ENCODE peak calls at places on chromosome 20, in seven cellular contexts. One of them, this sample, is unnamed.

GRCh38 chr20:57509665-57510237 is 15.2 kb downstream of the CTCFL start:
- DNase-seq in SHP77 treated with DMSO at 0.1 percent for 48 hours: peak
- DNase-seq in upper lobe of right lung: no peak
- DNase-seq in NCI-H1694 treated with DMSO at 0.1 percent for 48 hours: no peak
- DNase-seq in activated T-helper 9 cell treated with anti-CD3 and anti-CD28 coated beads, Interleukin-2, amount 50 U/mL, for 16 hours: no peak
- DNase-seq in sciatic nerve: no peak
- DNase-seq in spleen: no peak
- DNase-seq in this sample: no peak

GRCh38 chr20:37945034-37945660 is 42.2 kb downstream of the VSTM2L start:
- DNase-seq in SHP77 treated with DMSO at 0.1 percent for 48 hours: no peak
- DNase-seq in upper lobe of right lung: no peak
- DNase-seq in NCI-H1694 treated with DMSO at 0.1 percent for 48 hours: no peak
- DNase-seq in activated T-helper 9 cell treated with anti-CD3 and anti-CD28 coated beads, Interleukin-2, amount 50 U/mL, for 16 hours: no peak
- DNase-seq in sciatic nerve: no peak
- DNase-seq in spleen: peak
- DNase-seq in this sample: no peak

GRCh38 chr20:19384940-19385339 is 172.5 kb downstream of the SLC24A3 start:
- DNase-seq in SHP77 treated with DMSO at 0.1 percent for 48 hours: no peak
- DNase-seq in upper lobe of right lung: no peak
- DNase-seq in NCI-H1694 treated with DMSO at 0.1 percent for 48 hours: no peak
- DNase-seq in activated T-helper 9 cell treated with anti-CD3 and anti-CD28 coated beads, Interleukin-2, amount 50 U/mL, for 16 hours: no peak
- DNase-seq in sciatic nerve: no peak
- DNase-seq in spleen: no peak
- DNase-seq in this sample: no peak

GRCh38 chr20:63857751-63858392 is 3.4 kb upstream of the ABHD16B start:
- DNase-seq in SHP77 treated with DMSO at 0.1 percent for 48 hours: no peak
- DNase-seq in upper lobe of right lung: no peak
- DNase-seq in NCI-H1694 treated with DMSO at 0.1 percent for 48 hours: no peak
- DNase-seq in activated T-helper 9 cell treated with anti-CD3 and anti-CD28 coated beads, Interleukin-2, amount 50 U/mL, for 16 hours: no peak
- DNase-seq in sciatic nerve: no peak
- DNase-seq in spleen: peak
- DNase-seq in this sample: no peak

GRCh38 chr20:50242863-50243609 is 52.4 kb downstream of the CEBPB start:
- DNase-seq in SHP77 treated with DMSO at 0.1 percent for 48 hours: no peak
- DNase-seq in upper lobe of right lung: no peak
- DNase-seq in NCI-H1694 treated with DMSO at 0.1 percent for 48 hours: no peak
- DNase-seq in activated T-helper 9 cell treated with anti-CD3 and anti-CD28 coated beads, Interleukin-2, amount 50 U/mL, for 16 hours: no peak
- DNase-seq in sciatic nerve: peak
- DNase-seq in spleen: no peak
- DNase-seq in this sample: no peak

GRCh38 chr20:46735436-46735835 is 26.0 kb downstream of the SLC2A10 start:
- DNase-seq in SHP77 treated with DMSO at 0.1 percent for 48 hours: no peak
- DNase-seq in upper lobe of right lung: no peak
- DNase-seq in NCI-H1694 treated with DMSO at 0.1 percent for 48 hours: no peak
- DNase-seq in activated T-helper 9 cell treated with anti-CD3 and anti-CD28 coated beads, Interleukin-2, amount 50 U/mL, for 16 hours: no peak
- DNase-seq in sciatic nerve: no peak
- DNase-seq in spleen: no peak
- DNase-seq in this sample: no peak

GRCh38 chr20:59802018-59802417 is 131.4 kb downstream of the SYCP2 start:
- DNase-seq in SHP77 treated with DMSO at 0.1 percent for 48 hours: no peak
- DNase-seq in upper lobe of right lung: no peak
- DNase-seq in NCI-H1694 treated with DMSO at 0.1 percent for 48 hours: no peak
- DNase-seq in activated T-helper 9 cell treated with anti-CD3 and anti-CD28 coated beads, Interleukin-2, amount 50 U/mL, for 16 hours: no peak
- DNase-seq in sciatic nerve: no peak
- DNase-seq in spleen: no peak
- DNase-seq in this sample: no peak

GRCh38 chr20:49850463-49851233 is 38.0 kb downstream of the SLC9A8 start:
- DNase-seq in SHP77 treated with DMSO at 0.1 percent for 48 hours: no peak
- DNase-seq in upper lobe of right lung: no peak
- DNase-seq in NCI-H1694 treated with DMSO at 0.1 percent for 48 hours: no peak
- DNase-seq in activated T-helper 9 cell treated with anti-CD3 and anti-CD28 coated beads, Interleukin-2, amount 50 U/mL, for 16 hours: no peak
- DNase-seq in sciatic nerve: no peak
- DNase-seq in spleen: no peak
- DNase-seq in this sample: no peak

GRCh38 chr20:25453035-25453810 is 45.8 kb downstream of the GINS1 start:
- DNase-seq in SHP77 treated with DMSO at 0.1 percent for 48 hours: no peak
- DNase-seq in upper lobe of right lung: no peak
- DNase-seq in NCI-H1694 treated with DMSO at 0.1 percent for 48 hours: no peak
- DNase-seq in activated T-helper 9 cell treated with anti-CD3 and anti-CD28 coated beads, Interleukin-2, amount 50 U/mL, for 16 hours: no peak
- DNase-seq in sciatic nerve: no peak
- DNase-seq in spleen: peak
- DNase-seq in this sample: no peak

GRCh38 chr20:37850724-37851123 is 52.2 kb upstream of the VSTM2L start:
- DNase-seq in SHP77 treated with DMSO at 0.1 percent for 48 hours: no peak
- DNase-seq in upper lobe of right lung: no peak
- DNase-seq in NCI-H1694 treated with DMSO at 0.1 percent for 48 hours: no peak
- DNase-seq in activated T-helper 9 cell treated with anti-CD3 and anti-CD28 coated beads, Interleukin-2, amount 50 U/mL, for 16 hours: no peak
- DNase-seq in sciatic nerve: no peak
- DNase-seq in spleen: no peak
- DNase-seq in this sample: no peak

GRCh38 chr20:45470939-45471338 is 1.4 kb downstream of the WFDC2 start:
- DNase-seq in SHP77 treated with DMSO at 0.1 percent for 48 hours: no peak
- DNase-seq in upper lobe of right lung: no peak
- DNase-seq in NCI-H1694 treated with DMSO at 0.1 percent for 48 hours: no peak
- DNase-seq in activated T-helper 9 cell treated with anti-CD3 and anti-CD28 coated beads, Interleukin-2, amount 50 U/mL, for 16 hours: no peak
- DNase-seq in sciatic nerve: no peak
- DNase-seq in spleen: no peak
- DNase-seq in this sample: no peak

GRCh38 chr20:6665621-6666345 is 101.7 kb upstream of the BMP2 start:
- DNase-seq in SHP77 treated with DMSO at 0.1 percent for 48 hours: no peak
- DNase-seq in upper lobe of right lung: no peak
- DNase-seq in NCI-H1694 treated with DMSO at 0.1 percent for 48 hours: no peak
- DNase-seq in activated T-helper 9 cell treated with anti-CD3 and anti-CD28 coated beads, Interleukin-2, amount 50 U/mL, for 16 hours: no peak
- DNase-seq in sciatic nerve: no peak
- DNase-seq in spleen: no peak
- DNase-seq in this sample: no peak

GRCh38 chr20:25116746-25117457 is 35.0 kb upstream of the VSX1 start:
- DNase-seq in SHP77 treated with DMSO at 0.1 percent for 48 hours: no peak
- DNase-seq in upper lobe of right lung: no peak
- DNase-seq in NCI-H1694 treated with DMSO at 0.1 percent for 48 hours: peak
- DNase-seq in activated T-helper 9 cell treated with anti-CD3 and anti-CD28 coated beads, Interleukin-2, amount 50 U/mL, for 16 hours: no peak
- DNase-seq in sciatic nerve: no peak
- DNase-seq in spleen: no peak
- DNase-seq in this sample: no peak

GRCh38 chr20:51404297-51405060 is 138.0 kb downstream of the NFATC2 start:
- DNase-seq in SHP77 treated with DMSO at 0.1 percent for 48 hours: no peak
- DNase-seq in upper lobe of right lung: peak
- DNase-seq in NCI-H1694 treated with DMSO at 0.1 percent for 48 hours: no peak
- DNase-seq in activated T-helper 9 cell treated with anti-CD3 and anti-CD28 coated beads, Interleukin-2, amount 50 U/mL, for 16 hours: peak
- DNase-seq in sciatic nerve: peak
- DNase-seq in spleen: peak
- DNase-seq in this sample: no peak

GRCh38 chr20:53081916-53082863 is 110.0 kb downstream of the TSHZ2 start:
- DNase-seq in SHP77 treated with DMSO at 0.1 percent for 48 hours: no peak
- DNase-seq in upper lobe of right lung: no peak
- DNase-seq in NCI-H1694 treated with DMSO at 0.1 percent for 48 hours: no peak
- DNase-seq in activated T-helper 9 cell treated with anti-CD3 and anti-CD28 coated beads, Interleukin-2, amount 50 U/mL, for 16 hours: no peak
- DNase-seq in sciatic nerve: no peak
- DNase-seq in spleen: no peak
- DNase-seq in this sample: no peak

GRCh38 chr20:7090753-7091310 is 323.3 kb downstream of the BMP2 start:
- DNase-seq in SHP77 treated with DMSO at 0.1 percent for 48 hours: no peak
- DNase-seq in upper lobe of right lung: no peak
- DNase-seq in NCI-H1694 treated with DMSO at 0.1 percent for 48 hours: no peak
- DNase-seq in activated T-helper 9 cell treated with anti-CD3 and anti-CD28 coated beads, Interleukin-2, amount 50 U/mL, for 16 hours: no peak
- DNase-seq in sciatic nerve: no peak
- DNase-seq in spleen: no peak
- DNase-seq in this sample: no peak

GRCh38 chr20:47620808-47621805 is 119.4 kb downstream of the NCOA3 start:
- DNase-seq in SHP77 treated with DMSO at 0.1 percent for 48 hours: no peak
- DNase-seq in upper lobe of right lung: no peak
- DNase-seq in NCI-H1694 treated with DMSO at 0.1 percent for 48 hours: peak
- DNase-seq in activated T-helper 9 cell treated with anti-CD3 and anti-CD28 coated beads, Interleukin-2, amount 50 U/mL, for 16 hours: no peak
- DNase-seq in sciatic nerve: no peak
- DNase-seq in spleen: no peak
- DNase-seq in this sample: no peak

GRCh38 chr20:57473246-57474042 is 51.5 kb downstream of the CTCFL start:
- DNase-seq in SHP77 treated with DMSO at 0.1 percent for 48 hours: no peak
- DNase-seq in upper lobe of right lung: peak
- DNase-seq in NCI-H1694 treated with DMSO at 0.1 percent for 48 hours: no peak
- DNase-seq in activated T-helper 9 cell treated with anti-CD3 and anti-CD28 coated beads, Interleukin-2, amount 50 U/mL, for 16 hours: no peak
- DNase-seq in sciatic nerve: peak
- DNase-seq in spleen: peak
- DNase-seq in this sample: peak

GRCh38 chr20:19978511-19979210 is 38.5 kb upstream of the NAA20 start:
- DNase-seq in SHP77 treated with DMSO at 0.1 percent for 48 hours: no peak
- DNase-seq in upper lobe of right lung: no peak
- DNase-seq in NCI-H1694 treated with DMSO at 0.1 percent for 48 hours: no peak
- DNase-seq in activated T-helper 9 cell treated with anti-CD3 and anti-CD28 coated beads, Interleukin-2, amount 50 U/mL, for 16 hours: no peak
- DNase-seq in sciatic nerve: no peak
- DNase-seq in spleen: no peak
- DNase-seq in this sample: no peak

GRCh38 chr20:61832181-61832580 is 233.5 kb downstream of the TAF4 start:
- DNase-seq in SHP77 treated with DMSO at 0.1 percent for 48 hours: no peak
- DNase-seq in upper lobe of right lung: no peak
- DNase-seq in NCI-H1694 treated with DMSO at 0.1 percent for 48 hours: no peak
- DNase-seq in activated T-helper 9 cell treated with anti-CD3 and anti-CD28 coated beads, Interleukin-2, amount 50 U/mL, for 16 hours: no peak
- DNase-seq in sciatic nerve: no peak
- DNase-seq in spleen: peak
- DNase-seq in this sample: no peak

GRCh38 chr20:21361266-21361665 is 36.1 kb downstream of the NKX2-4 start:
- DNase-seq in SHP77 treated with DMSO at 0.1 percent for 48 hours: no peak
- DNase-seq in upper lobe of right lung: no peak
- DNase-seq in NCI-H1694 treated with DMSO at 0.1 percent for 48 hours: no peak
- DNase-seq in activated T-helper 9 cell treated with anti-CD3 and anti-CD28 coated beads, Interleukin-2, amount 50 U/mL, for 16 hours: no peak
- DNase-seq in sciatic nerve: no peak
- DNase-seq in spleen: no peak
- DNase-seq in this sample: no peak

GRCh38 chr20:25057234-25058050 is 497 bp downstream of the ACSS1 start:
- DNase-seq in SHP77 treated with DMSO at 0.1 percent for 48 hours: peak
- DNase-seq in upper lobe of right lung: peak
- DNase-seq in NCI-H1694 treated with DMSO at 0.1 percent for 48 hours: no peak
- DNase-seq in activated T-helper 9 cell treated with anti-CD3 and anti-CD28 coated beads, Interleukin-2, amount 50 U/mL, for 16 hours: peak
- DNase-seq in sciatic nerve: peak
- DNase-seq in spleen: peak
- DNase-seq in this sample: peak

GRCh38 chr20:57856658-57857057 is 146.8 kb upstream of the PMEPA1 start:
- DNase-seq in SHP77 treated with DMSO at 0.1 percent for 48 hours: no peak
- DNase-seq in upper lobe of right lung: no peak
- DNase-seq in NCI-H1694 treated with DMSO at 0.1 percent for 48 hours: no peak
- DNase-seq in activated T-helper 9 cell treated with anti-CD3 and anti-CD28 coated beads, Interleukin-2, amount 50 U/mL, for 16 hours: no peak
- DNase-seq in sciatic nerve: no peak
- DNase-seq in spleen: no peak
- DNase-seq in this sample: peak

GRCh38 chr20:58511861-58512260 is 3.3 kb downstream of the APCDD1L start:
- DNase-seq in SHP77 treated with DMSO at 0.1 percent for 48 hours: no peak
- DNase-seq in upper lobe of right lung: no peak
- DNase-seq in NCI-H1694 treated with DMSO at 0.1 percent for 48 hours: no peak
- DNase-seq in activated T-helper 9 cell treated with anti-CD3 and anti-CD28 coated beads, Interleukin-2, amount 50 U/mL, for 16 hours: no peak
- DNase-seq in sciatic nerve: no peak
- DNase-seq in spleen: no peak
- DNase-seq in this sample: no peak

This sample was measured in sigmoid colon.